ENCODE peak calls at places on chromosomes 3 and 15, in six cellular contexts. Y, R, Z, I, C and B are unnamed samples.

GRCh38 chr3:25266677-25267076 is 161.4 kb upstream of the RARB start:
- DNase-seq in Z (no peak), C (no peak), R (no peak), I (no peak), Y (no peak), B (no peak)

GRCh38 chr15:99452728-99453643 is 112.8 kb upstream of the MEF2A start:
- DNase-seq in Y (peak; percentile 65), C (peak; percentile 80), Z (no peak), R (no peak), I (peak; percentile 36), B (no peak)

GRCh38 chr3:116057403-116058006 is 387.8 kb downstream of the LSAMP start:
- DNase-seq in Y (peak; percentile 85), R (no peak), I (no peak), Z (no peak), C (no peak), B (no peak)

GRCh38 chr3:42838571-42838970 is 29.3 kb downstream of the ACKR2 start:
- DNase-seq in I (no peak), C (no peak), Y (no peak), R (no peak), Z (no peak), B (no peak)

GRCh38 chr3:5136619-5137429 is 14.7 kb downstream of the ARL8B start:
- DNase-seq in C (no peak), Y (peak; percentile 67), Z (no peak), R (no peak), I (peak; percentile 33), B (no peak)

GRCh38 chr15:74196175-74196574 is 6.4 kb downstream of the STRA6 start:
- DNase-seq in Z (no peak), Y (peak; percentile 91), I (peak; percentile 99), R (peak; percentile 83), C (no peak), B (no peak)

GRCh38 chr3:126685041-126685440 is 19.0 kb upstream of the CHCHD6 start:
- DNase-seq in C (no peak), Y (no peak), I (peak; percentile 35), R (no peak), Z (no peak), B (no peak)

GRCh38 chr15:40079456-40079855 is 29.2 kb downstream of the BMF start:
- DNase-seq in C (no peak), R (no peak), Z (no peak), I (no peak), Y (no peak), B (no peak)

GRCh38 chr3:11534011-11534782 is 109.5 kb downstream of the VGLL4 start:
- DNase-seq in I (no peak), Z (no peak), Y (no peak), R (no peak), C (no peak), B (no peak)

GRCh38 chr15:66404532-66404931 is 17.8 kb downstream of the MAP2K1 start:
- DNase-seq in Y (peak; percentile 62), I (no peak), C (no peak), Z (no peak), R (no peak), B (no peak)

GRCh38 chr3:148971819-148972218 is 19.5 kb upstream of the GYG1 start:
- DNase-seq in Z (no peak), C (no peak), I (peak; percentile 29), Y (no peak), R (no peak), B (no peak)

GRCh38 chr3:23805881-23806321 is at the start of gene UBE2E1:
- DNase-seq in Y (peak; percentile 80), I (peak; percentile 77), C (peak; percentile 93), Z (peak; percentile 8), R (peak; percentile 17), B (peak; percentile 80)

GRCh38 chr3:126469479-126469878 is 6.2 kb downstream of the ZXDC start:
- DNase-seq in I (no peak), C (no peak), Z (no peak), Y (no peak), R (no peak), B (peak; percentile 72)

GRCh38 chr3:11668243-11669232 is 24.8 kb upstream of the VGLL4 start:
- DNase-seq in C (no peak), R (no peak), Z (no peak), Y (peak; percentile 56), I (peak; percentile 49), B (no peak)

GRCh38 chr15:79644091-79644490 is 212.0 kb downstream of the MINAR1 start:
- DNase-seq in Y (peak; percentile 76), I (peak; percentile 86), R (no peak), C (no peak), Z (no peak), B (no peak)

GRCh38 chr3:112847692-112848091 is 1.0 kb upstream of the CD200R1L start:
- DNase-seq in Z (no peak), C (no peak), I (no peak), Y (no peak), R (no peak), B (no peak)

GRCh38 chr15:61175024-61175423 is 54.1 kb downstream of the RORA start:
- DNase-seq in I (no peak), C (no peak), R (no peak), Y (no peak), Z (no peak), B (no peak)

GRCh38 chr3:86787091-86787490 is 203.9 kb downstream of the VGLL3 start:
- DNase-seq in I (peak; percentile 79), Y (peak; percentile 57), C (no peak), R (no peak), Z (no peak), B (no peak)

GRCh38 chr3:74648102-74648501 is 33.6 kb upstream of the CNTN3 start:
- DNase-seq in R (no peak), Z (no peak), Y (no peak), I (no peak), C (no peak), B (no peak)

GRCh38 chr3:133734305-133734704 is 11.9 kb upstream of the TF start:
- DNase-seq in I (no peak), R (no peak), Z (no peak), C (no peak), Y (no peak), B (no peak)

GRCh38 chr3:15989419-15989818 is 185.1 kb upstream of the GALNT15 start:
- DNase-seq in I (no peak), Z (no peak), Y (peak; percentile 3), C (no peak), R (no peak), B (no peak)

GRCh38 chr3:45690331-45691035 is 1.3 kb downstream of the SACM1L start:
- DNase-seq in R (no peak), Y (no peak), C (no peak), I (no peak), Z (no peak), B (no peak)

GRCh38 chr3:169478566-169479313 is 184.8 kb downstream of the MECOM start:
- DNase-seq in C (no peak), I (peak; percentile 3), Z (no peak), R (no peak), Y (peak; percentile 71), B (no peak)

GRCh38 chr3:85574306-85574705 is 615.5 kb downstream of the CADM2 start:
- DNase-seq in Y (peak; percentile 54), Z (no peak), I (no peak), C (no peak), R (no peak), B (no peak)

GRCh38 chr3:126654571-126655393 is at the start of gene TXNRD3:
- DNase-seq in R (peak; percentile 29), I (peak; percentile 69), Y (peak; percentile 79), C (peak; percentile 98), Z (peak; percentile 79), B (peak; percentile 80)

GRCh38 chr3:155110996-155111901 is 31.1 kb downstream of the MME start:
- DNase-seq in I (no peak), Y (no peak), Z (no peak), R (no peak), C (no peak), B (no peak)

GRCh38 chr3:169657351-169658124 is 6.0 kb downstream of the MECOM start:
- DNase-seq in R (no peak), C (no peak), Y (peak; percentile 39), I (no peak), Z (peak; percentile 66), B (no peak)

GRCh38 chr15:52710050-52710709 is 31.0 kb upstream of the ATOSA start:
- DNase-seq in Z (no peak), I (no peak), R (no peak), C (no peak), Y (no peak), B (no peak)

GRCh38 chr15:58348095-58348812 is 83.5 kb upstream of the LIPC start:
- DNase-seq in Z (peak; percentile 9), C (no peak), Y (peak; percentile 10), I (no peak), R (no peak), B (no peak)

GRCh38 chr3:149245738-149246451 is 24.3 kb upstream of the CP start:
- DNase-seq in Y (peak; percentile 81), R (no peak), Z (no peak), C (no peak), I (peak; percentile 84), B (no peak)

GRCh38 chr3:9698293-9698692 is 5.3 kb upstream of the CPNE9 start:
- DNase-seq in R (no peak), C (no peak), Y (no peak), I (no peak), Z (no peak), B (no peak)